ENCODE peak calls at places on chromosomes 1 and 21, in five cellular contexts. F, K, O, V and Z are unnamed samples.

GRCh38 chr21:41251961-41252642 is 64.5 kb upstream of the FAM3B start:
- DNase-seq in V (no peak), F (no peak), K (no peak), O (peak), Z (no peak)

GRCh38 chr1:226082959-226083302 is 20.4 kb downstream of the H3-3A start:
- DNase-seq in V (no peak), O (peak), F (peak), K (peak), Z (peak)

GRCh38 chr21:42427809-42428419 is 24.2 kb downstream of the UBASH3A start:
- DNase-seq in F (peak), K (no peak), O (no peak), V (no peak), Z (no peak)

GRCh38 chr1:20727746-20728316 is 4.7 kb downstream of the SH2D5 start:
- DNase-seq in F (peak), K (no peak), O (no peak), V (no peak), Z (no peak)

GRCh38 chr1:33074193-33074945 is 6.6 kb upstream of the AZIN2 start:
- DNase-seq in F (no peak), O (no peak), K (no peak), V (no peak), Z (no peak)

GRCh38 chr1:167829868-167830267 is 84.1 kb downstream of the ADCY10 start:
- DNase-seq in O (peak), K (no peak), F (no peak), V (no peak), Z (no peak)

GRCh38 chr1:49060766-49061165 is 284.1 kb upstream of the BEND5 start:
- DNase-seq in V (no peak), K (no peak), F (no peak), O (peak), Z (no peak)

GRCh38 chr1:46132529-46133180 is at the start of gene PIK3R3:
- DNase-seq in F (peak), O (peak), V (peak), K (peak), Z (peak)

GRCh38 chr1:152167835-152168534 is 9.0 kb upstream of the RPTN start:
- DNase-seq in F (peak), O (peak), V (no peak), K (no peak), Z (no peak)

GRCh38 chr1:182771187-182771984 is 18.2 kb upstream of the NPL start:
- DNase-seq in F (no peak), O (no peak), K (no peak), V (no peak), Z (no peak)

GRCh38 chr1:178945763-178946266 is 74.9 kb upstream of the ANGPTL1 start:
- DNase-seq in O (peak), V (no peak), K (no peak), F (no peak), Z (no peak)

GRCh38 chr1:114780344-114781226 is at the start of gene SIKE1:
- DNase-seq in K (peak), F (peak), O (peak), V (peak), Z (peak)

GRCh38 chr1:6447016-6447817 is 18.8 kb downstream of the TNFRSF25 start:
- DNase-seq in F (no peak), K (no peak), O (no peak), V (no peak), Z (no peak)